ENCODE peak calls at places on chromosomes 4 and X, in seven cellular contexts. Y is hypothalamus, R is Kasumi-1, J is colonic mucosa, L is nephron progenitor cell, E is fibroblast of mammary gland, M is NCI-H510A treated with DMSO at 0.1 percent for 48 hours. K is an unnamed sample.

GRCh38 chrX:28189011-28189410 is 207.8 kb upstream of the DCAF8L1 start:
- DNase-seq in Y (no peak), R (no peak), J (no peak), L (no peak), E (peak), M (no peak), K (peak)

GRCh38 chr4:42074294-42074693 is 78.2 kb downstream of the BEND4 start:
- DNase-seq in Y (no peak), R (no peak), J (no peak), L (no peak), E (no peak), M (no peak), K (no peak)

GRCh38 chr4:163331629-163332360 is 601 bp downstream of the NPY1R start:
- DNase-seq in Y (peak), R (no peak), J (no peak), L (peak), E (peak), M (no peak), K (peak)

GRCh38 chr4:51909236-51909703 is 66.3 kb downstream of the DCUN1D4 start:
- DNase-seq in Y (no peak), R (no peak), J (peak), L (no peak), E (no peak), M (no peak), K (peak)

GRCh38 chr4:141772838-141773237 is 136.5 kb downstream of the IL15 start:
- DNase-seq in Y (no peak), R (no peak), J (no peak), L (no peak), E (no peak), M (no peak), K (no peak)

GRCh38 chrX:40154853-40155616 is 57.3 kb upstream of the BCOR start:
- DNase-seq in Y (no peak), R (no peak), J (peak), L (peak), E (peak), M (peak), K (peak)

GRCh38 chr4:134201216-134202098 is at the start of gene PABPC4L:
- DNase-seq in Y (no peak), R (no peak), J (peak), L (peak), E (peak), M (peak), K (peak)

GRCh38 chr4:24229976-24230375 is 340.1 kb upstream of the PPARGC1A start:
- DNase-seq in Y (no peak), R (no peak), J (no peak), L (no peak), E (peak), M (no peak), K (no peak)